ENCODE peak calls at places on chromosomes 4 and X, in five cellular contexts. C is cardiac muscle cell, W is frontal cortex, D is KBM-7, T is pancreas. K is an unnamed sample.

GRCh38 chr4:87188063-87188462 is 32.4 kb downstream of the KLHL8 start:
- DNase-seq in W (no peak), D (no peak), T (no peak), C (peak; percentile 19), K (no peak)

GRCh38 chr4:179624768-179625181 is 2182.5 kb upstream of the AGA start:
- DNase-seq in D (no peak), C (no peak), T (peak; percentile 53), W (no peak), K (peak; percentile 59)

GRCh38 chrX:148310402-148311200 is 189.8 kb upstream of the AFF2 start:
- DNase-seq in W (no peak), D (no peak), C (no peak), T (no peak), K (peak; percentile 77)

GRCh38 chr4:127509155-127509554 is 123.6 kb upstream of the INTU start:
- DNase-seq in C (peak; percentile 21), D (no peak), T (no peak), W (no peak), K (no peak)

GRCh38 chr4:58166496-58166895 is 1056.3 kb upstream of the IGFBP7 start:
- DNase-seq in T (no peak), W (no peak), C (no peak), D (no peak), K (no peak)

GRCh38 chr4:125590158-125590557 is 275.4 kb downstream of the FAT4 start:
- DNase-seq in W (no peak), C (no peak), T (no peak), D (no peak), K (no peak)

GRCh38 chrX:78313526-78313925 is 13.9 kb downstream of the CYSLTR1 start:
- DNase-seq in T (no peak), W (no peak), C (no peak), D (no peak), K (no peak)

GRCh38 chr4:81807927-81808672 is 336.4 kb upstream of the RASGEF1B start:
- DNase-seq in C (peak; percentile 83), T (peak; percentile 61), D (no peak), W (no peak), K (peak; percentile 82)

GRCh38 chr4:103484521-103484920 is 235.3 kb downstream of the TACR3 start:
- DNase-seq in C (no peak), T (no peak), W (no peak), D (no peak), K (no peak)

GRCh38 chr4:103996059-103996458 is 276.3 kb upstream of the TACR3 start:
- DNase-seq in W (no peak), D (no peak), T (no peak), C (peak; percentile 4), K (peak; percentile 53)

GRCh38 chrX:21764043-21764442 is 6.1 kb upstream of the SMPX start:
- DNase-seq in D (no peak), C (no peak), T (no peak), W (no peak), K (no peak)

GRCh38 chr4:123555500-123556273 is 159.1 kb downstream of the SPRY1 start:
- DNase-seq in D (peak; percentile 53), C (peak; percentile 99), W (no peak), T (peak; percentile 77), K (peak; percentile 77)

GRCh38 chrX:115038406-115038805 is 21.0 kb upstream of the IL13RA2 start:
- DNase-seq in C (no peak), D (no peak), T (no peak), W (no peak), K (no peak)

GRCh38 chr4:185573651-185574199 is 38.4 kb upstream of the PDLIM3 start:
- DNase-seq in C (peak; percentile 84), T (no peak), W (no peak), D (no peak), K (peak; percentile 73)

GRCh38 chr4:35025152-35025834 is 1219.0 kb downstream of the ARAP2 start:
- DNase-seq in C (no peak), W (no peak), D (no peak), T (no peak), K (no peak)

GRCh38 chr4:155001229-155001628 is 207.2 kb upstream of the NPY2R start:
- DNase-seq in T (no peak), C (no peak), W (no peak), D (no peak), K (no peak)

GRCh38 chrX:104018126-104018525 is 4.6 kb upstream of the H2BW1 start:
- DNase-seq in C (peak; percentile 60), W (no peak), D (no peak), T (no peak), K (no peak)

GRCh38 chr4:187172340-187172761 is 448.7 kb upstream of the FAT1 start:
- DNase-seq in T (no peak), C (no peak), D (no peak), W (no peak), K (no peak)

GRCh38 chrX:22097295-22097694 is 65.2 kb downstream of the PHEX start:
- DNase-seq in W (no peak), D (no peak), C (peak; percentile 17), T (no peak), K (no peak)

GRCh38 chrX:10190367-10190766 is 33.6 kb downstream of the CLCN4 start:
- DNase-seq in W (peak; percentile 21), C (peak; percentile 84), T (no peak), D (peak; percentile 71), K (peak; percentile 17)

GRCh38 chr4:184136525-184136924 is 81.1 kb downstream of the ENPP6 start:
- DNase-seq in T (no peak), D (no peak), C (no peak), W (no peak), K (peak; percentile 7)

GRCh38 chr4:15870079-15870478 is 68.5 kb downstream of the FGFBP1 start:
- DNase-seq in T (no peak), C (no peak), D (no peak), W (no peak), K (no peak)

K was measured in OCI-M1.